ENCODE peak calls at places on chromosomes 3 and 15, in ten cellular contexts. A, U, Y, S, L, T, M, H, X and I are unnamed samples.

GRCh38 chr3:11545186-11545851 is 98.4 kb downstream of the VGLL4 start:
- DNase-seq in A (no peak), U (no peak), Y (no peak), M (no peak), H (no peak), T (no peak), L (no peak), S (no peak), X (no peak), I (no peak)

GRCh38 chr3:45676248-45677044 is 12.8 kb upstream of the SACM1L start:
- DNase-seq in T (no peak), Y (no peak), A (no peak), X (no peak), S (no peak), L (no peak), H (peak), U (no peak), M (no peak), I (no peak)

GRCh38 chr3:138284079-138284478 is 45.6 kb downstream of the NME9 start:
- DNase-seq in Y (no peak), S (no peak), X (no peak), T (no peak), A (no peak), U (peak), L (no peak), M (no peak), H (no peak), I (no peak)

GRCh38 chr3:65587650-65588439 is 450.9 kb downstream of the MAGI1 start:
- DNase-seq in M (no peak), A (no peak), Y (no peak), X (no peak), L (no peak), T (no peak), H (no peak), S (no peak), U (no peak), I (no peak)

GRCh38 chr15:87764461-87765236 is 491.9 kb downstream of the NTRK3 start:
- DNase-seq in L (no peak), T (peak), Y (no peak), H (no peak), M (no peak), S (no peak), X (peak), A (peak), U (peak), I (no peak)

GRCh38 chr3:1870738-1871137 is 227.9 kb upstream of the CNTN4 start:
- DNase-seq in X (no peak), U (no peak), T (no peak), A (no peak), M (no peak), S (no peak), L (no peak), H (no peak), Y (no peak), I (no peak)

GRCh38 chr15:69612112-69612511 is 159.5 kb downstream of the RPLP1 start:
- DNase-seq in U (no peak), M (peak), A (no peak), H (no peak), L (peak), T (no peak), X (no peak), S (peak), Y (no peak), I (no peak)

GRCh38 chr3:86416334-86416733 is 574.6 kb downstream of the VGLL3 start:
- DNase-seq in A (no peak), M (no peak), X (no peak), H (no peak), T (no peak), U (peak), S (no peak), L (no peak), Y (no peak), I (no peak)

GRCh38 chr3:113783980-113784379 is 37.1 kb downstream of the ATP6V1A start:
- DNase-seq in X (peak), H (no peak), M (no peak), T (peak), A (no peak), Y (no peak), S (no peak), L (no peak), U (no peak), I (no peak)

DNA sequence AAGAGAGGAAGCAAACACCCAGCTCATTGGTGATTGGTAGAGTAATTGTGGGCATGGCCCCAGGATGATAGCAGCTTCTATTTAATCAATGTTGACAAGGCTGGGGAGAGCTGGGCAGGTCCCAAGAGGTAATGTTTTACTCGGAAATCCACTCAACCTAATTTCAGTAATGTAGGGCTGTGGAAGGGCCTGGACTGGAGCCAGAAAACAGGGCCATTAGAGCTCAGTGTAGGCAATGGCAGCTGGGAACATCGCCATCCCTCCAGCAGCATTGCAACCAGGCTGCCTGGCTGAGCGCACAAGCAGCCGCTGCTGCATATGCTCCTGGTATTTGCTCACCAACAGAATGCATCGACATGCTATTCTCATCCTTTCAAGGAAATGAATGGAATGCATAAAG is 89.9 kb downstream of the GAP43 start:
- DNase-seq in T (peak), S (no peak), H (no peak), U (no peak), A (no peak), M (no peak), X (peak), L (no peak), Y (peak), I (no peak)
- TF ChIP-seq CTCF in T (no peak), S (no peak), H (no peak), U (no peak), A (no peak), M (no peak), X (no peak), L (no peak), Y (no peak), I (no peak)

DNA sequence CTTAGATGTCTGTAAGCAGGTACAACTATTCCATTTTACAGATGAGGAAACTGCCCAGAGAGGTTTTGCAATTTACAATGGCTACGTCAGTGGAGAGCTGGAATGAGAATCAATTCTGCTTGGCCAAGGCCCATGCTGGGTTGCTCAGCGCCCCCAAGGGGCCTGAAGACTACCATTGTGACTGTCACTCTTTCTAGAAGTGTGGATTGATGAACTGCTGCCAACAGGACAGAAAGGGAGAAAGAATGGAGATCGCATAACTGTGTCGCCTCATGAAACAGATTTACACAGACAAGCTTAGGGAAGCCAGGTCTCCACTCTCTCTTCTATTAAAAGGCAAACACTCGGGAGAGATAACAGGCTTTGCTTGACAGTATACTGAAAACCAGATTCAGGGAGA is 160.0 kb downstream of the STT3B start:
- DNase-seq in A (no peak), M (no peak), T (no peak), L (no peak), X (no peak), Y (no peak), U (no peak), H (peak), S (no peak), I (no peak)
- TF ChIP-seq CTCF in A (no peak), M (no peak), T (no peak), L (no peak), X (no peak), Y (no peak), U (no peak), H (no peak), S (no peak), I (no peak)

DNA sequence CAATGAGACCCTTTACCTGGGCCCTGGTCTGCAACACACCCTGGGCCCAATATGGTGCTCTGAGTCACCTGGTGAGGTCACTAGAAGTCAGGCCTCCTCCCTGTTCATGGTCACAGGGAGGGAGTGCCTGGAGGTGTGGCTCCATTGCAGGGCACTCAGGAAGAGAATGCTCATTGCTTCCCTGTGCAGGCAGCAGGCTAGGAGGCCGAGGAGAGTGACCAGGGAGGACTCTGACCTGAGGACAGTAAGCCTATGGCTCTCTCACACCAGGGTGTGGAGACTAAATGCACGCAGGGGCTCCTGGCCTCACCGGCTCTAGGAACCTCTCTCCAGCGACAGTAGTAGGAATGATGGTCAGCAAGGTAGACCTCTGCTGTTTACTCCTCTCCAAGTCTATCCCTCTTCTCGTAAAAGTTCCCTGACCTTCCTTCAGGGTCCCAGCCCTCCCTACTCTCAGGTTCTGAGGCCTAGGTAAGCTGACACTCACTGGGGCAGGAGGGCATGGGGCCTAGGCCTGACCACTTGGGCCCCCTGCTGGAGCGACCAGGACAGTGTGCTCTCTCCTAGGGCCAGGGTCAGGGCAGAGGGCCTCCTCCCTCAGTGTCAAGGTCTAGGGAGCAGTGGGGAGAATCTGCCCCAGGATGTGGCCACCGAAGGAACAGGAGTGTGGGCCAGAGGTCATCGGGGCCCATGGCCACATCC is 9.6 kb upstream of the SLCO2A1 start:
- DNase-seq in X (no peak), L (peak), A (no peak), T (no peak), M (peak), U (peak), S (peak), Y (no peak), H (no peak), I (no peak)
- TF ChIP-seq CTCF in X (peak), L (peak), A (no peak), T (peak), M (no peak), U (peak), S (peak), Y (no peak), H (no peak), I (no peak)

GRCh38 chr3:130276203-130276803 is 69.2 kb upstream of the COL6A5 start:
- DNase-seq in A (peak), T (peak), Y (no peak), L (no peak), S (peak), M (no peak), U (peak), H (peak), X (peak), I (no peak)
- TF ChIP-seq CTCF in A (peak), T (peak), Y (peak), L (peak), S (peak), M (peak), U (peak), H (peak), X (peak), I (peak)

GRCh38 chr3:53846851-53847155 is 435 bp downstream of the IL17RB start:
- DNase-seq in X (no peak), T (no peak), M (no peak), H (no peak), L (no peak), A (no peak), U (no peak), Y (no peak), S (no peak), I (no peak)

GRCh38 chr3:53846134-53846850 is at the start of the genes CHDH and IL17RB:
- DNase-seq in T (no peak), Y (peak), U (no peak), M (no peak), H (peak), A (peak), S (peak), L (no peak), X (no peak), I (no peak)

GRCh38 chr3:53844262-53845102 is 1.7 kb downstream of the CHDH start:
- DNase-seq in H (no peak), S (no peak), M (no peak), L (no peak), A (no peak), U (no peak), T (no peak), X (no peak), Y (peak), I (no peak)

GRCh38 chr3:53845881-53846133 is 412 bp downstream of the CHDH start:
- DNase-seq in T (no peak), H (no peak), U (no peak), S (no peak), Y (no peak), A (no peak), X (no peak), M (no peak), L (no peak), I (no peak)

DNA sequence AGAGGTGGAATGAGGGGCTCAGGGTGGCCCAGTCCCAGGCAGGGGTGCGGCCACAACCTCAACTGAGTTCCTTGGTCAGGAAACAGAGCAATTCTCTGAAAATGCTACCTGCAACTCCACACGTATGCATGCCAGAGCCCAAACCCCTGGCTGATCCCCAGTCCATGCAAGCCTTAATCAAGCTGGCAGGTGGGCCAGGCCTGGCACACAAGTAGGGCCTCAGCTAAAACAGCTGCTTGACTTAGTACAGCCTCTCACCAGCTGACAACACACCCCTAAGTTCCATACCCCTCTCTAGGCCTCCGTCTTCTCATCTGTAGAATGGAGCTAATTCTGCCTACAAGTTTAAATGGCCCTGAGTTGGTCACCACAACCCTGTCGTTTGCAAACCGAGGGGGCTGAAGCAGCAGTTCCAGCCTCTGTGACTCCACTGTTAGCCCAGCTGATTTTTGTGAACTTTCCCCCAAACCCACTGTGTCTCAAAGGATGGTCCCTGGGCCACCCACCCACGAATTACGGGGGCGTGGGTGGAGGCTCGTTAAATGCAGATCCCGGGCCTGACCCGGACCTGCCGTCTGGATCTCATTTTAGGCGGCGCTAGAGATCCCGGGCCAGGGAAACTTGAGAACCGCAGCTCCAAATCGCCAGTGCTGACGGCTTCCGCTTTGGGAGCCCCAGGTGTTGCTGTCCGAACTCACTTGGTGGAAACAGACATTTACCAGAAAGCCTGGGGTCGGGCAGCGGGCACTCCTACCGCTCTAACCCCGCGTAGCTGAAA is 927 bp downstream of the CHDH start:
- DNase-seq in X (peak), U (peak), M (no peak), T (peak), A (peak), Y (peak), S (peak), H (peak), L (peak), I (no peak)
- TF ChIP-seq CTCF in X (peak), U (peak), M (peak), T (peak), A (peak), Y (no peak), S (peak), H (no peak), L (peak), I (peak)

GRCh38 chr3:28348637-28349396 is at the start of the genes AZI2 and ZCWPW2:
- DNase-seq in A (peak), Y (peak), L (peak), S (peak), M (peak), H (peak), U (peak), T (peak), X (peak), I (peak)
- TF ChIP-seq CTCF in A (peak), Y (no peak), L (peak), S (peak), M (peak), H (no peak), U (peak), T (peak), X (peak), I (peak)

DNA sequence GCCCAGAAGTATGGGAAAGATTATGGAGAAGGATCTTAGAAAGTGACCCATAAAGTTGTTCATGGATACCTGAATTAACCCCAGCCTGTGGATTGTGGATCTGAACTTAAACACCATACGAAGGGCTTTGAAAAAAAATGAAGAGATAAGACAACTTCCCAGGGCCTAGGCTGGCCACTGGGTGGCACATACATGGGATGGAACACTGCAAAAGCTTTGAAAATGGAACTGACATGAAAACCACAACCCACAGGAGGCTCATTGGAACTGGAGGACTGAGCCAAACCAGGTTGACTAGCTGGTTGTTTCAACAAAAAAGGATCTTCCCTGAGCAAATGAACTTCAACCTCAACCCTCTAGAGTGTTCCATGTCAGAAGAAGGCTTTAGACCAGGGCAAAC is 34.5 kb downstream of the FMN1 start:
- DNase-seq in Y (no peak), X (no peak), L (no peak), H (no peak), A (peak), T (no peak), S (no peak), M (no peak), U (no peak), I (no peak)
- TF ChIP-seq CTCF in Y (no peak), X (no peak), L (no peak), H (no peak), A (no peak), T (peak), S (no peak), M (no peak), U (no peak), I (no peak)

GRCh38 chr3:31534036-31534435 is 1.3 kb downstream of the STT3B start:
- DNase-seq in A (peak), X (peak), T (peak), U (peak), S (peak), L (no peak), M (no peak), Y (no peak), H (no peak), I (no peak)

GRCh38 chr3:31531465-31531991 is 1.2 kb upstream of the STT3B start:
- DNase-seq in M (no peak), H (peak), X (peak), Y (no peak), U (peak), L (no peak), A (no peak), S (peak), T (peak), I (no peak)

GRCh38 chr3:31531992-31532586 is 636 bp upstream of the STT3B start:
- DNase-seq in L (peak), M (peak), U (peak), S (peak), Y (peak), X (peak), T (peak), A (peak), H (peak), I (peak)

GRCh38 chr3:31532587-31533168 is at the start of gene STT3B:
- DNase-seq in H (peak), U (peak), S (peak), T (peak), M (peak), X (peak), Y (peak), L (peak), A (peak), I (no peak)

GRCh38 chr3:31533169-31533870 is 595 bp downstream of the STT3B start:
- DNase-seq in H (peak), L (no peak), Y (peak), U (peak), T (peak), X (peak), M (peak), S (peak), A (peak), I (peak)
- TF ChIP-seq CTCF in H (no peak), L (peak), Y (no peak), U (peak), T (no peak), X (no peak), M (peak), S (peak), A (no peak), I (peak)